ENCODE peak calls at places on chromosome 7, in five cellular contexts. O is left ventricle myocardium inferior, C is IMR-90, G is body of pancreas, H is endodermal cell. F is an unnamed sample. For H3K36me3, the result is how much of the 10 kb centered on the place peaks cover.

GRCh38 chr7:48180981-48181380 is 9.7 kb downstream of the ABCA13 start:
- DNase-seq in H (no peak), O (no peak), G (no peak), C (peak), F (no peak)

GRCh38 chr7:22723171-22723601 is 3.8 kb upstream of the IL6 start:
- DNase-seq in C (peak), G (peak), O (peak), H (no peak), F (peak)

GRCh38 chr7:66535414-66536329 is 93.0 kb upstream of the KCTD7 start:
- DNase-seq in O (no peak), H (no peak), G (no peak), C (no peak), F (no peak)

GRCh38 chr7:77982926-77983550 is 184.5 kb downstream of the PHTF2 start:
- DNase-seq in C (no peak), H (no peak), O (no peak), G (no peak), F (no peak)

GRCh38 chr7:141511370-141512335 is 39.6 kb upstream of the AGK start:
- DNase-seq in O (no peak), H (peak), C (no peak), G (peak), F (no peak)

GRCh38 chr7:19707240-19707639 is 1.6 kb downstream of the POLR1F start:
- DNase-seq in C (peak), G (no peak), H (no peak), O (no peak), F (no peak)

GRCh38 chr7:12229046-12229445 is 18.0 kb downstream of the TMEM106B start:
- DNase-seq in G (no peak), H (no peak), C (peak), O (no peak), F (no peak)

GRCh38 chr7:156818133-156818532 is 74.8 kb downstream of the LMBR1 start:
- DNase-seq in O (no peak), G (no peak), C (no peak), H (no peak), F (no peak)

GRCh38 chr7:8070451-8071180 is 102.0 kb downstream of the GLCCI1 start:
- DNase-seq in G (no peak), O (no peak), H (no peak), C (no peak), F (no peak)

GRCh38 chr7:45869426-45869825 is 3.5 kb downstream of the CCDC201 start:
- DNase-seq in H (no peak), G (no peak), O (no peak), C (peak), F (no peak)

GRCh38 chr7:64636386-64636785 is 29.5 kb upstream of the ZNF107 start:
- DNase-seq in H (no peak), C (no peak), G (no peak), O (no peak), F (no peak)

GRCh38 chr7:101108330-101108857 is 18.5 kb upstream of the SERPINE1 start:
- DNase-seq in O (peak), H (no peak), C (no peak), G (no peak), F (peak)

GRCh38 chr7:83366629-83367028 is 203.9 kb upstream of the PCLO start:
- DNase-seq in H (no peak), O (no peak), C (no peak), G (no peak), F (no peak)

GRCh38 chr7:36157506-36158320 is 4.7 kb downstream of the EEPD1 start:
- DNase-seq in C (no peak), G (no peak), O (no peak), H (peak), F (no peak)

GRCh38 chr7:147861058-147861716 is 729.4 kb upstream of the C7orf33 start:
- DNase-seq in O (no peak), C (no peak), H (no peak), G (no peak), F (no peak)

GRCh38 chr7:129169705-129170319 is 18.6 kb upstream of the SMO start:
- DNase-seq in H (peak), G (no peak), O (no peak), C (no peak), F (no peak)

GRCh38 chr7:129166745-129167144 is 21.7 kb upstream of the SMO start:
- DNase-seq in H (no peak), C (no peak), G (no peak), O (no peak), F (no peak)

GRCh38 chr7:129170373-129171021 is 17.9 kb upstream of the SMO start:
- DNase-seq in H (peak), O (no peak), C (no peak), G (no peak), F (no peak)

GRCh38 chr7:129168219-129168991 is 20.0 kb upstream of the SMO start:
- DNase-seq in G (no peak), H (peak), C (no peak), O (no peak), F (no peak)

GRCh38 chr7:129169171-129169643 is 19.2 kb upstream of the SMO start:
- DNase-seq in H (peak), G (peak), C (no peak), O (peak), F (no peak)
- H3K4me3 ChIP-seq in H (peak), G (peak), C (peak), O (peak), F (peak)

DNA sequence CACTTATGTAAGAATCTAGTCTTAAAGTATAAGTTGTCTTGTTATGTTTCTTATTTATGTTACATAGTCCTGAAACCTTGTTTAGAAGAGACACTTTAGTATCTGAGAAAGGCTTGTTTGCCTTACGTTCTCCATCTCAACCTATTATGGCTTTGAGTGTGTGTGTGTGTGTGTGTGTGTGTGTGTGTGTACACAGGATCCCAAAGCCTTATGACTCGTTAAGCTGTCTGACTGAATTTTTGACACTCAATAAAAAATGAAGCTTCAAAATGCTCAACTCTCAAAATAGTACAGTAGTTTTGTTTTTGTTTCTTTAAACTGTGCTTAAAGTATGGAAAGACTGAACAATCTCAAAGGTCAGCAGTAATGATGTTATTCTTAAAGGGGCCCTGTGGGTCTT is 18.0 kb downstream of the CALU start:
- DNase-seq in H (no peak), G (no peak), C (no peak), O (no peak), F (no peak)
- H3K36me3 ChIP-seq in H (half or more), G (under half), C (under half), O (half or more), F (half or more)

GRCh38 chr7:17988858-17989257 is 38.8 kb downstream of the PRPS1L1 start:
- DNase-seq in G (no peak), C (no peak), H (peak), O (no peak), F (no peak)

GRCh38 chr7:17990761-17991160 is 36.9 kb downstream of the PRPS1L1 start:
- DNase-seq in H (no peak), O (no peak), G (no peak), C (no peak), F (no peak)

GRCh38 chr7:17994079-17994478 is 33.6 kb downstream of the PRPS1L1 start:
- DNase-seq in G (no peak), H (no peak), O (no peak), C (no peak), F (no peak)

GRCh38 chr7:17989546-17989945 is 38.1 kb downstream of the PRPS1L1 start:
- DNase-seq in G (no peak), O (no peak), C (peak), H (no peak), F (no peak)

GRCh38 chr7:17991866-17992648 is 35.6 kb downstream of the PRPS1L1 start:
- DNase-seq in O (no peak), C (no peak), G (no peak), H (peak), F (no peak)
- TF ChIP-seq CTCF in O (peak), C (peak), G (peak), H (peak), F (peak)

GRCh38 chr7:87944547-87944946 is 10.5 kb downstream of the ADAM22 start:
- DNase-seq in O (no peak), C (no peak), G (no peak), H (no peak), F (no peak)

GRCh38 chr7:87935373-87935706 is 1.3 kb downstream of the ADAM22 start:
- DNase-seq in H (no peak), G (no peak), O (no peak), C (no peak), F (no peak)

DNA sequence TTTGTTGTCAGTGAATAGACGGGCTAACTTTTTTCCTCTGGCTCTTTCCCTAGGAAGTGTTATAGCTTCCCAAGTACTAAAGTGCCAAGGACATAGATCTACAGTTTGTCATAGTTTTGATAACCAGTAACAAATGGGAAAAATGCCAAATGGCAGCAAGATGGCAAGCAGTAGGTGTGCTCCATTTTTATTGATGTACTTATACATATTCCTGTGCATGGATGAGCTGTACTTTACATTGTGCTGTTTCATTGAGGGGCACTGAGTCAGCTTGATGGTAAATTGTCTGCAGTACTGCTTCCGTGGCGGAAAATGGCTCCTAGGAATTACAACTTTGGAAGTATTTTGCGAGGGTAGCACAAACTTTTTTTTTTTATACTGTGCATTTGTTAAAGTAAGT is 7.1 kb downstream of the ADAM22 start:
- DNase-seq in O (no peak), G (no peak), H (no peak), C (no peak), F (no peak)
- H3K4me3 ChIP-seq in O (no peak), G (no peak), H (no peak), C (no peak), F (no peak)

F was measured in right atrium auricular region.